ENCODE peak calls at places on chromosomes 11 and 22, in seven cellular contexts. F is activated CD4-positive, alpha-beta memory T cell treated with anti-CD3 and anti-CD28 coated beads for 36 hours; R is NCI-H510A treated with DMSO at 0.1 percent for 48 hours; C is erythroblast; G is germinal center; L is renal cortical epithelial cell; T is amniotic epithelial cell. Y is an unnamed sample.

GRCh38 chr11:70862093-70862492 is 390.3 kb downstream of the SHANK2 start:
- DNase-seq in F (no peak), R (peak; percentile 88), T (no peak), L (no peak), C (no peak), G (no peak), Y (no peak)

GRCh38 chr11:105719073-105719846 is 109.4 kb downstream of the GRIA4 start:
- DNase-seq in R (peak; percentile 74), F (no peak), G (no peak), T (peak; percentile 21), C (no peak), L (peak; percentile 97), Y (no peak)

GRCh38 chr11:95242202-95242989 is 11.4 kb upstream of the SESN3 start:
- DNase-seq in R (no peak), F (no peak), T (no peak), G (no peak), C (no peak), L (peak; percentile 85), Y (no peak)

GRCh38 chr11:124987096-124987495 is 33.1 kb downstream of the CCDC15 start:
- DNase-seq in L (no peak), T (no peak), F (no peak), C (no peak), G (no peak), R (no peak), Y (no peak)

GRCh38 chr22:40401981-40402406 is 31.6 kb downstream of the SGSM3 start:
- DNase-seq in L (no peak), R (no peak), G (peak; percentile 45), T (no peak), C (no peak), F (peak; percentile 52), Y (no peak)

GRCh38 chr11:64081663-64082442 is 46.1 kb downstream of the FLRT1 start:
- DNase-seq in C (no peak), G (no peak), L (no peak), T (no peak), F (no peak), R (peak; percentile 90), Y (no peak)

GRCh38 chr11:31870609-31871309 is 59.6 kb upstream of the PAX6 start:
- DNase-seq in R (no peak), T (peak; percentile 40), G (peak; percentile 6), F (peak; percentile 40), C (peak; percentile 40), L (peak; percentile 31), Y (peak; percentile 30)

GRCh38 chr11:35045219-35045819 is 93.7 kb upstream of the CD44 start:
- DNase-seq in R (peak; percentile 88), F (peak; percentile 78), L (peak; percentile 63), C (no peak), G (peak; percentile 49), T (no peak), Y (no peak)

GRCh38 chr22:43811777-43812148 is 342 bp downstream of the EFCAB6 start:
- DNase-seq in T (peak; percentile 71), F (no peak), G (no peak), L (peak; percentile 49), R (no peak), C (peak; percentile 67), Y (peak; percentile 80)

GRCh38 chr22:44815099-44816070 is 63.0 kb downstream of the ARHGAP8 start:
- DNase-seq in R (no peak), F (no peak), T (no peak), G (no peak), C (no peak), L (no peak), Y (no peak)

GRCh38 chr22:23073506-23074229 is 3.3 kb downstream of the GNAZ start:
- DNase-seq in L (no peak), G (no peak), T (no peak), F (no peak), R (no peak), C (no peak), Y (no peak)

GRCh38 chr11:65132988-65133700 is 1.2 kb downstream of the SYVN1 start:
- DNase-seq in T (no peak), R (peak; percentile 26), L (peak; percentile 40), F (peak; percentile 80), G (peak; percentile 84), C (peak; percentile 66), Y (no peak)

GRCh38 chr22:45499746-45500145 is 2.9 kb upstream of the FBLN1 start:
- DNase-seq in T (no peak), R (no peak), G (no peak), L (no peak), F (no peak), C (no peak), Y (no peak)

GRCh38 chr11:119207607-119208006 is 1.5 kb downstream of the CBL start:
- DNase-seq in T (no peak), R (no peak), C (no peak), F (no peak), G (no peak), L (no peak), Y (no peak)

GRCh38 chr11:17930544-17931144 is 82.2 kb downstream of the SERGEF start:
- DNase-seq in C (no peak), F (no peak), G (no peak), T (no peak), L (no peak), R (no peak), Y (no peak)

GRCh38 chr11:14547440-14547839 is 27.3 kb upstream of the PSMA1 start:
- DNase-seq in T (no peak), F (no peak), G (no peak), R (no peak), C (no peak), L (no peak), Y (no peak)

GRCh38 chr11:18171377-18172000 is 1.1 kb upstream of the MRGPRX4 start:
- DNase-seq in L (peak; percentile 9), F (peak; percentile 35), G (no peak), T (peak; percentile 16), C (peak; percentile 47), R (no peak), Y (peak; percentile 19)

GRCh38 chr22:23834830-23835772 is 3.7 kb downstream of the DERL3 start:
- DNase-seq in C (no peak), R (no peak), F (no peak), T (no peak), L (no peak), G (no peak), Y (no peak)

GRCh38 chr11:17828311-17828751 is 93.8 kb downstream of the KCNC1 start:
- DNase-seq in R (no peak), T (peak; percentile 16), F (no peak), L (no peak), C (no peak), G (no peak), Y (no peak)

GRCh38 chr11:61160487-61161189 is 588 bp downstream of the VPS37C start:
- DNase-seq in G (no peak), T (no peak), C (no peak), F (no peak), R (no peak), L (peak; percentile 43), Y (peak; percentile 16)

GRCh38 chr11:18987454-18988231 is 48.4 kb upstream of the MRGPRX1 start:
- DNase-seq in F (no peak), L (peak; percentile 48), T (peak; percentile 37), R (no peak), G (no peak), C (no peak), Y (no peak)

Y was measured in fibroblast of villous mesenchyme.